ENCODE peak calls at places on chromosomes 11 and 22, in nine cellular contexts. F, T, W, P, S, X, N, Y and K are unnamed samples. For H3K4me1 and H3K27me3, the result is how much of the 10 kb centered on the place peaks cover.

GRCh38 chr22:44685384-44686056 is 16.5 kb upstream of the PRR5 start:
- DNase-seq in F (peak), T (peak), W (peak), P (peak), S (no peak), X (peak), N (peak), Y (peak), K (peak)

GRCh38 chr11:21374381-21374780 is 705.0 kb downstream of the NELL1 start:
- DNase-seq in F (no peak), T (no peak), W (no peak), P (no peak), S (no peak), X (no peak), N (no peak), Y (no peak), K (no peak)

GRCh38 chr22:37880668-37881440 is 25.2 kb upstream of the MICALL1 start:
- DNase-seq in F (no peak), T (no peak), W (no peak), P (no peak), S (no peak), X (no peak), N (no peak), Y (no peak), K (no peak)

GRCh38 chr11:65448418-65449196 is 26.0 kb downstream of the NEAT1 start:
- DNase-seq in F (no peak), T (no peak), W (no peak), P (no peak), S (no peak), X (no peak), N (peak), Y (no peak), K (no peak)

GRCh38 chr11:12430351-12430750 is 53.0 kb downstream of the PARVA start:
- DNase-seq in F (no peak), T (no peak), W (no peak), P (no peak), S (no peak), X (no peak), N (no peak), Y (no peak), K (no peak)

GRCh38 chr22:45896961-45897538 is 79.9 kb downstream of the WNT7B start:
- DNase-seq in F (peak), T (no peak), W (no peak), P (no peak), S (no peak), X (no peak), N (no peak), Y (peak), K (no peak)

GRCh38 chr11:68441466-68442230 is 18.9 kb upstream of the PPP6R3 start:
- DNase-seq in F (no peak), T (no peak), W (no peak), P (peak), S (no peak), X (no peak), N (peak), Y (no peak), K (peak)

GRCh38 chr11:61095022-61095421 is 7.3 kb upstream of the CD5 start:
- DNase-seq in F (no peak), T (no peak), W (no peak), P (no peak), S (no peak), X (no peak), N (no peak), Y (no peak), K (no peak)

GRCh38 chr11:121964591-121964990 is 151.4 kb downstream of the BLID start:
- DNase-seq in F (no peak), T (no peak), W (no peak), P (no peak), S (no peak), X (no peak), N (no peak), Y (no peak), K (no peak)

GRCh38 chr22:44561139-44561840 is 63.3 kb upstream of the RTL6 start:
- DNase-seq in F (peak), T (no peak), W (no peak), P (no peak), S (peak), X (no peak), N (no peak), Y (no peak), K (no peak)

GRCh38 chr11:118623291-118623655 is 15.9 kb downstream of the PHLDB1 start:
- DNase-seq in F (no peak), T (peak), W (no peak), P (peak), S (peak), X (no peak), N (no peak), Y (no peak), K (peak)

GRCh38 chr11:65855927-65856363 is 2.0 kb downstream of the CFL1 start:
- DNase-seq in F (peak), T (no peak), W (peak), P (no peak), S (no peak), X (no peak), N (peak), Y (no peak), K (no peak)

GRCh38 chr11:12693485-12694181 is 19.4 kb downstream of the TEAD1 start:
- DNase-seq in F (peak), T (peak), W (peak), P (peak), S (no peak), X (peak), N (no peak), Y (no peak), K (peak)

GRCh38 chr11:20303451-20303965 is 60.0 kb upstream of the HTATIP2 start:
- DNase-seq in F (no peak), T (no peak), W (no peak), P (no peak), S (no peak), X (no peak), N (peak), Y (no peak), K (peak)

GRCh38 chr11:95143106-95143681 is 53.5 kb downstream of the ENDOD1 start:
- DNase-seq in F (no peak), T (no peak), W (no peak), P (no peak), S (no peak), X (no peak), N (no peak), Y (no peak), K (no peak)

GRCh38 chr11:84476581-84476980 is 1150.6 kb downstream of the DLG2 start:
- DNase-seq in F (no peak), T (no peak), W (no peak), P (peak), S (no peak), X (no peak), N (peak), Y (no peak), K (no peak)

GRCh38 chr22:46127556-46127955 is 22.8 kb upstream of the PPARA start:
- DNase-seq in F (no peak), T (no peak), W (no peak), P (no peak), S (no peak), X (no peak), N (no peak), Y (no peak), K (no peak)

GRCh38 chr22:42080287-42080686 is 787 bp downstream of the SMDT1 start:
- DNase-seq in F (peak), T (peak), W (peak), P (peak), S (no peak), X (peak), N (peak), Y (no peak), K (peak)

GRCh38 chr11:69843529-69843921 is 24.3 kb upstream of the FGF3 start:
- DNase-seq in F (no peak), T (no peak), W (no peak), P (no peak), S (no peak), X (no peak), N (no peak), Y (no peak), K (no peak)

GRCh38 chr22:35070451-35071093 is 4.6 kb downstream of the ISX start:
- DNase-seq in F (no peak), T (no peak), W (peak), P (no peak), S (no peak), X (no peak), N (no peak), Y (no peak), K (no peak)

GRCh38 chr11:28636033-28636432 is 527.8 kb downstream of the METTL15 start:
- DNase-seq in F (no peak), T (no peak), W (no peak), P (no peak), S (no peak), X (no peak), N (no peak), Y (no peak), K (no peak)

GRCh38 chr11:73977856-73978519 is 4.7 kb downstream of the UCP2 start:
- DNase-seq in F (no peak), T (no peak), W (no peak), P (no peak), S (peak), X (no peak), N (no peak), Y (no peak), K (no peak)

GRCh38 chr11:73982595-73982989 is at the start of gene UCP2:
- DNase-seq in F (peak), T (peak), W (peak), P (peak), S (peak), X (peak), N (peak), Y (peak), K (peak)

GRCh38 chr11:73978576-73979086 is 4.0 kb downstream of the UCP2 start:
- DNase-seq in F (peak), T (no peak), W (no peak), P (no peak), S (peak), X (no peak), N (no peak), Y (no peak), K (no peak)

GRCh38 chr11:73981051-73981805 is 1.4 kb downstream of the UCP2 start:
- DNase-seq in F (peak), T (no peak), W (peak), P (no peak), S (peak), X (no peak), N (no peak), Y (no peak), K (no peak)

GRCh38 chr11:73980001-73980960 is 2.4 kb downstream of the UCP2 start:
- DNase-seq in F (peak), T (no peak), W (peak), P (no peak), S (peak), X (peak), N (no peak), Y (no peak), K (no peak)
- H3K4me1 ChIP-seq in F (under half), T (under half), W (under half), P (under half), S (under half), X (under half), N (under half), Y (under half), K (under half)

DNA sequence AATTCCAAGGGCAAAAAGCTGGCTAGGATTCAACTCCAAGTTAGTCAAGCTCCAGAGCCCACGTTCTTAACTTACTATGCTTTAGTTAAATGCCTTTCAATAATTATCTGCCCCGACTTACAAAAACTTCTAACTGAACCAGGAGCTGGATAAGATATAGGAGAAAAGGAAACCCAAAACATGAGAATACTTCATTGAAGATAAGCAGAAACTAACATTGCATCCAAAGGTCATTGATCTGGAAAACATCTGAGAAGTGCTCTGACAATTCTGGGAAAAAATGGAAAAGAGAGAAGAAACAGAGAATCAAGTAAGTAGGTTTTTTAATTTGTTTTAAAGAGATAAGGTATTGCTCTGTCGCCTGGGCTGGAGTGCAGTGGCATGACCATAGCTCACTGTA is 27.2 kb downstream of the ACAT1 start:
- DNase-seq in F (no peak), T (no peak), W (no peak), P (no peak), S (no peak), X (no peak), N (no peak), Y (no peak), K (no peak)
- H3K27me3 ChIP-seq in F (under half), T (under half), W (under half), P (under half), S (under half), X (under half), N (under half), Y (under half), K (under half)

GRCh38 chr11:31722754-31723153 is 88.4 kb downstream of the PAX6 start:
- DNase-seq in F (no peak), T (no peak), W (no peak), P (no peak), S (no peak), X (no peak), N (no peak), Y (no peak), K (no peak)
- H3K4me3 ChIP-seq in F (no peak), T (no peak), W (no peak), P (no peak), S (no peak), X (no peak), N (no peak), Y (no peak), K (no peak)

DNA sequence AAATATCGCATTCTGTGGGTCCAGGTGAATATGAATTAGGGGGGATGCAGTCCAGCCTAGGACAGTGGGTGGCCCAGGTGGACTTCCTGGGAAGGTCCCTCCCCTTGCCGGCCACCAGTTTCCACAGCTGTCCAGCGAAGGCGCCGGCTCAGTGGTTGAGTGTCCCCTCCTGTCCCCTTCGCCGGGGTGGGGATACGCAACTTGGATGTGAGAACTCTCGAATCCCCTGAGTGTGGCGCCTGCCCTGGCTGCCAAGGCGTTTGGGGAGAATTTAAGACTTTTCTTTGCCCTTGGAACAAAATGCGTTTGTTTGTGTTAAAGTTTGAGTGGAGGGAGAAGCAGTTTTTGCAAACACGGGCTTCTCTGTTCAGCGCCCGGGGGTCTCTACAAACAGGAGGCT is 123.7 kb downstream of the KCNQ1OT1 start:
- DNase-seq in F (peak), T (no peak), W (no peak), P (no peak), S (peak), X (peak), N (no peak), Y (peak), K (peak)
- H3K4me1 ChIP-seq in F (under half), T (under half), W (under half), P (under half), S (under half), X (under half), N (under half), Y (under half), K (under half)

GRCh38 chr11:17696741-17697140 is 22.6 kb upstream of the MYOD1 start:
- DNase-seq in F (no peak), T (no peak), W (no peak), P (no peak), S (no peak), X (no peak), N (no peak), Y (no peak), K (peak)
- H3K27me3 ChIP-seq in F (under half), T (under half), W (under half), P (under half), S (under half), X (under half), N (half or more), Y (under half), K (under half)

DNA sequence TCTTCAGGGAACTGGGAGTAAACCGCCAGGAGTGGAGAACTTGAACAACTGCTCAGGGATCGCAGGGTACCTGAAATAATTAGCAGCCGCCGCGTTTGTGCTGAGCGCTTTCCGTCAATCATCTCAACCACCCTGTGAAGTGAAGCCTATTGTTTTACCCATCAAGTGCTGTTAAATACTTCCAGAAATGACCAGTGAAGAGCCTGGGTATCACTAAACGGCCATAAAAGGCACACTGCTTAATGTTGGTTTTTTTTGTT is 1.1 kb downstream of the CD59 start:
- DNase-seq in F (no peak), T (no peak), W (no peak), P (no peak), S (no peak), X (no peak), N (peak), Y (no peak), K (peak)
- H3K4me3 ChIP-seq in F (peak), T (peak), W (peak), P (peak), S (peak), X (peak), N (peak), Y (peak), K (peak)

DNA sequence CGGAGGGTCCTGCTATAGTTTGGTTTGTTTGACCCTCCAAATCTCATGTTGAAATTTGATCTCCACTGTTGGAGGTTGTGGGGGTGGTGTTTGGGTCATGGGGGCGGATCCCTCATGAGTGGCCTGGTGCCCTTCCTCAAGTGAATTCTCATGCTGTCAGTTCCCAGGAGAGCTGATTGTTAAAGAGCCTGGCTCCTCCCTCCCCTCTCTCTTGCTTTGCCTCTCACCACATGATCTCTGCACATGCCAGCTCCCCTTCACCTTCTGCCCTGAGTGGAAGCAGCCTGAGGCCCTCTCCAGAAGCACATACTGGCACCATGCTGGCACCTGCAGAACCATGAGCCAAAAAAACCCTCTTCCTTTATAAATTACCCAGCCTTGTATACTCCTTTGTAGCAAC is 7.1 kb downstream of the TSPAN18 start:
- DNase-seq in F (no peak), T (no peak), W (no peak), P (no peak), S (no peak), X (no peak), N (peak), Y (no peak), K (no peak)
- H3K4me1 ChIP-seq in F (under half), T (under half), W (under half), P (half or more), S (under half), X (under half), N (half or more), Y (half or more), K (under half)

DNA sequence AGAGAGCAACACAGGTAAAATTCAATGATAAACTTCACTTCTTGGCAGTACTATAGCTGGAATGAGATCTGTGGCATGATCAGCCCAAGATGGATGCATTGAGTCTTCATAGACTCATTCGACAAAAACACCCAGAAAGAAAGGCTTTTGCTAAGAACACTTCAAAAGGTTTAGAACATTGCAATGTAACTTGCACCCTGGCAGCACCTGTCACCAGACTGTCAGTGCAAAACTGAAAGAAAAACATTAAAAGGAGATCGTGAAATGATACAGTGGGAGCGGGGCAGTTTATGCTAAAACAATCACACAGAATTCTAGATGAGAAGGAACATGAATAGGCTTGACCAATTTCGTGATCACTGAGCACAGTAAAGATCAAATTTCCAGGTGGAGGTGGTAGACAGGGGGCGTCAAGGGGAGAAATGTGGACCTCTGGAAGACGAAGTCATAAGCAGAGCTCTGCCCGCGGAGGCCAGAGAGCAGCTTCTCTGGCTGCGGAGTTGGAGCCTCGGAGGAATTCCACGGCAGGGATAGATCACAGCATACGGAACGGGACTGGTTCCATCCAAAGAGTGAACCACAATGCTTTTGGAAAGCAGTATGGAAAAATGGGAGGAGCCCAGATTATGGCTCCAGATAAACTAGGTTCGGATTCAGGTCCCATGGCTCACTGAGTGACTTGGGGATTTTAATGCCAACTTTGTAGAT is 11.9 kb downstream of the VSIG10L2 start:
- DNase-seq in F (no peak), T (no peak), W (no peak), P (no peak), S (no peak), X (no peak), N (no peak), Y (no peak), K (no peak)
- H3K27me3 ChIP-seq in F (under half), T (under half), W (under half), P (under half), S (under half), X (under half), N (under half), Y (under half), K (under half)

GRCh38 chr11:502288-503178 is 4.5 kb downstream of the RNH1 start:
- DNase-seq in F (no peak), T (no peak), W (no peak), P (peak), S (no peak), X (no peak), N (no peak), Y (no peak), K (no peak)
- H3K4me3 ChIP-seq in F (peak), T (no peak), W (no peak), P (no peak), S (no peak), X (no peak), N (no peak), Y (peak), K (no peak)